ENCODE peak calls at places on chromosomes 13 and 19, in nine cellular contexts. K, Z, N, B, D, V, A, T and R are unnamed samples.

GRCh38 chr19:52212572-52213255 is 22.9 kb downstream of the PPP2R1A start:
- DNase-seq in K (no peak), Z (no peak), N (no peak), B (no peak), D (no peak), V (no peak), A (no peak), T (no peak), R (no peak)

GRCh38 chr19:55463583-55464031 is 944 bp downstream of the C19orf85 start:
- DNase-seq in K (no peak), Z (no peak), N (no peak), B (no peak), D (no peak), V (no peak), A (no peak), T (no peak), R (no peak)

GRCh38 chr13:114064516-114065140 is 67.8 kb downstream of the RASA3 start:
- DNase-seq in K (no peak), Z (peak; percentile 6), N (peak; percentile 62), B (peak; percentile 72), D (no peak), V (no peak), A (peak; percentile 90), T (peak; percentile 15), R (no peak)

GRCh38 chr19:38564981-38565685 is 52.6 kb downstream of the MAP4K1 start:
- DNase-seq in K (no peak), Z (peak; percentile 57), N (no peak), B (no peak), D (no peak), V (no peak), A (peak; percentile 41), T (no peak), R (peak; percentile 22)

GRCh38 chr19:32224371-32225244 is 120.8 kb upstream of the ZNF507 start:
- DNase-seq in K (peak; percentile 74), Z (peak; percentile 78), N (peak; percentile 42), B (peak; percentile 76), D (peak; percentile 48), V (peak; percentile 86), A (peak; percentile 82), T (no peak), R (peak; percentile 62)

GRCh38 chr19:3047307-3048189 is 14.7 kb downstream of the TLE5 start:
- DNase-seq in K (peak; percentile 87), Z (peak; percentile 45), N (peak; percentile 89), B (peak; percentile 49), D (peak; percentile 70), V (no peak), A (peak; percentile 92), T (peak; percentile 29), R (peak; percentile 83)

GRCh38 chr13:101397742-101398141 is 18.6 kb downstream of the NALCN start:
- DNase-seq in K (no peak), Z (no peak), N (peak; percentile 70), B (no peak), D (no peak), V (no peak), A (no peak), T (peak; percentile 45), R (no peak)

GRCh38 chr19:53868892-53869804 is 1.5 kb downstream of the MYADM start:
- DNase-seq in K (peak; percentile 93), Z (peak; percentile 98), N (peak; percentile 88), B (peak; percentile 65), D (peak; percentile 95), V (peak; percentile 84), A (peak; percentile 92), T (no peak), R (peak; percentile 93)

GRCh38 chr13:99760456-99760855 is 211.1 kb downstream of the ZIC5 start:
- DNase-seq in K (no peak), Z (no peak), N (no peak), B (no peak), D (no peak), V (no peak), A (no peak), T (no peak), R (no peak)

GRCh38 chr19:2331601-2332246 is 3.2 kb downstream of the SPPL2B start:
- DNase-seq in K (no peak), Z (no peak), N (no peak), B (no peak), D (no peak), V (no peak), A (no peak), T (no peak), R (no peak)

GRCh38 chr19:7211191-7211988 is 82.8 kb downstream of the INSR start:
- DNase-seq in K (no peak), Z (no peak), N (no peak), B (no peak), D (no peak), V (no peak), A (no peak), T (no peak), R (no peak)

GRCh38 chr19:42066075-42066754 is 3.8 kb downstream of the GRIK5 start:
- DNase-seq in K (no peak), Z (peak; percentile 60), N (peak; percentile 12), B (no peak), D (no peak), V (no peak), A (peak; percentile 70), T (no peak), R (no peak)

GRCh38 chr19:4238831-4239230 is 8.0 kb upstream of the YJU2 start:
- DNase-seq in K (no peak), Z (no peak), N (no peak), B (no peak), D (no peak), V (no peak), A (no peak), T (no peak), R (no peak)

GRCh38 chr19:6033744-6034264 is 55.9 kb upstream of the RANBP3 start:
- DNase-seq in K (no peak), Z (no peak), N (no peak), B (no peak), D (no peak), V (no peak), A (no peak), T (no peak), R (no peak)

GRCh38 chr13:38191016-38191415 is 158.6 kb upstream of the UFM1 start:
- DNase-seq in K (no peak), Z (no peak), N (no peak), B (no peak), D (no peak), V (no peak), A (no peak), T (no peak), R (no peak)
- TF ChIP-seq CTCF in K (no peak), Z (no peak), N (no peak), B (no peak), D (no peak), V (no peak), A (no peak), T (no peak), R (no peak)

DNA sequence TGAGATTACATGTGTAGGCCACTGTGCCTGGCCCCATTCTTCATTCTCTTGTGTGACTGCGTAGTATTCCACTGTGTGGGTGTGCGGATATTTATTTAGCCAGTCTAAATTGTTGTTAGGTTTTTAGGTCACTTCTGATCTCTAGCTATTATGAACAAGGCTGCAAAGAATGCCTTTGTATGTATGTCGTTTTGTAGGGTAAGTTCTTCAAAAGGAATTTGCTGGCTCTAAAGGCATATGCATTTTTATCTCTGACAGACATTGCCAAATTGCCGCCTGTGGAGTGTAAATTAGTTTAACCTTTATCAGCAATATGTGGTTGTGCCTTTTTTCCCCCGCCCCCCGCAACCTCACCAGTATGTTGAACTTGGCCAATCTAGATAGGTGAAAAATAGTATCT is 30.3 kb upstream of the EHD2 start:
- DNase-seq in K (no peak), Z (no peak), N (no peak), B (no peak), D (no peak), V (no peak), A (no peak), T (no peak), R (no peak)
- TF ChIP-seq CTCF in K (no peak), Z (no peak), N (no peak), B (no peak), D (no peak), V (no peak), A (no peak), T (no peak), R (no peak)

GRCh38 chr19:11446652-11447301 is 11.3 kb downstream of the PRKCSH start:
- DNase-seq in K (peak; percentile 70), Z (peak; percentile 60), N (peak; percentile 27), B (peak; percentile 73), D (peak; percentile 58), V (peak; percentile 70), A (peak; percentile 84), T (no peak), R (peak; percentile 58)
- TF ChIP-seq CTCF in K (peak; percentile 56), Z (peak; percentile 45), N (peak; percentile 69), B (peak; percentile 76), D (peak; percentile 56), V (peak; percentile 70), A (peak; percentile 88), T (peak; percentile 76), R (peak; percentile 76)

GRCh38 chr19:1217366-1217765 is 11.8 kb downstream of the STK11 start:
- DNase-seq in K (no peak), Z (no peak), N (no peak), B (no peak), D (no peak), V (no peak), A (no peak), T (no peak), R (no peak)

GRCh38 chr19:1216756-1217155 is 11.2 kb downstream of the STK11 start:
- DNase-seq in K (no peak), Z (no peak), N (no peak), B (no peak), D (no peak), V (no peak), A (no peak), T (no peak), R (no peak)

GRCh38 chr19:1214299-1214861 is 8.8 kb downstream of the STK11 start:
- DNase-seq in K (no peak), Z (no peak), N (no peak), B (no peak), D (no peak), V (no peak), A (no peak), T (no peak), R (no peak)

GRCh38 chr19:1213391-1214286 is 8.1 kb downstream of the STK11 start:
- DNase-seq in K (peak; percentile 75), Z (no peak), N (peak; percentile 31), B (no peak), D (no peak), V (peak; percentile 55), A (no peak), T (peak; percentile 79), R (peak; percentile 73)

DNA sequence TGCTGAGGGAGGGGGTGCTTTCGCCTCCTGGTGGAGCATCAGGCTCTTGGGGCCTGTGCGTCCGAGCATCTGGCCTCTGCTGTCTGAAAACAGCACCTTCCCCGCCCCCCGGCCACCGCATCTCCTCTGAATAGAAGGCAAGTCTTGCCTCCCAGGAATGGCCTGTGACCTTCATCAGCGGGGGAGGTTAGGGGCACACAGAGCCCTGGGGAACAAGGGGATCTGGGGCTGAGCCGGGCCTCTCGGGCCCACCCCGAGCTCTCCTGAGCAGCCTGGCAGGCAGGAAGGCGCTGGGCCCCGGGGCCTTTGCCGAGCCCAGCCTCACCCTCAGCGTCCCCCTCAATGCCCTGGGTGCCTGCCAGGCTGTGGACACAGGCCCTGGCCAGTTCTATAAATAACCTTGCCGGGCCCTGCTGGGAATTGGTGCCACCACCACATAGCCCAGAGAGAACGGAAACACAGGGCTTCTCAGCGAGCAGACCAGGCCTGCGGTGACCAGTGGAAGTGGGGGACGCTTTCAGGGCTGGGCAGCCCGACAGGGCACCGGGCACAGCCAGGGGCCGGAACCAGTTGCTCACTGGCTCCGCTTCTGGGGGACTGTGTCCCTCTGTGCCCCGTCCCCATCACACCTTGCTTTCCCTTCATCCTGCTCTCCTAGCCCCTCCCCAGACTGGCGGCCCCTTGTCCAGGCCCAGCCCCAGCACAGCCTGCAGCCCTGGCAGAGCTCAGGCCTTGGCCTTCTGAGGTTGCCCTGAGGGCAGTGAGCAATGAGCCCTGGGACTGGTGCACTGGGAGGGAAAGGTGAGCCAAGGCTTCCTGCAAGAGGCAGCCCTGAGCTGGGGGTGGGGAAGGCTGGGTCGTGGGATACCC is 9.5 kb downstream of the STK11 start:
- DNase-seq in K (no peak), Z (no peak), N (no peak), B (no peak), D (no peak), V (no peak), A (no peak), T (no peak), R (no peak)
- TF ChIP-seq CTCF in K (no peak), Z (no peak), N (peak; percentile 3), B (no peak), D (no peak), V (no peak), A (no peak), T (no peak), R (no peak)